ENCODE peak calls at places on chromosome 14, in seven cellular contexts. One of them, this sample, is unnamed.

GRCh38 chr14:55086939-55087338 is 35.5 kb downstream of the MAPK1IP1L start:
- DNase-seq in body of pancreas: no peak
- DNase-seq in endodermal cell: no peak
- DNase-seq in lung: no peak
- DNase-seq in neural progenitor cell: no peak
- DNase-seq in PC-3: no peak
- DNase-seq in CD8-positive, alpha-beta T cell: no peak
- DNase-seq in this sample: no peak

GRCh38 chr14:30034049-30034635 is 106.5 kb upstream of the PRKD1 start:
- DNase-seq in body of pancreas: no peak
- DNase-seq in lung: no peak
- DNase-seq in PC-3: no peak
- DNase-seq in endodermal cell: peak; percentile 53
- DNase-seq in CD8-positive, alpha-beta T cell: no peak
- DNase-seq in neural progenitor cell: peak; percentile 30
- DNase-seq in this sample: no peak

GRCh38 chr14:25680934-25681333 is 631.0 kb upstream of the STXBP6 start:
- DNase-seq in neural progenitor cell: no peak
- DNase-seq in CD8-positive, alpha-beta T cell: no peak
- DNase-seq in PC-3: no peak
- DNase-seq in body of pancreas: no peak
- DNase-seq in endodermal cell: no peak
- DNase-seq in lung: no peak
- DNase-seq in this sample: no peak

GRCh38 chr14:44847910-44848309 is 113.8 kb downstream of the KLHL28 start:
- DNase-seq in CD8-positive, alpha-beta T cell: no peak
- DNase-seq in lung: no peak
- DNase-seq in endodermal cell: no peak
- DNase-seq in PC-3: peak; percentile 44
- DNase-seq in body of pancreas: no peak
- DNase-seq in neural progenitor cell: no peak
- DNase-seq in this sample: no peak

GRCh38 chr14:34113051-34113511 is 162.2 kb upstream of the EGLN3 start:
- DNase-seq in CD8-positive, alpha-beta T cell: no peak
- DNase-seq in neural progenitor cell: no peak
- DNase-seq in lung: no peak
- DNase-seq in PC-3: peak; percentile 91
- DNase-seq in endodermal cell: no peak
- DNase-seq in body of pancreas: no peak
- DNase-seq in this sample: no peak

GRCh38 chr14:94517248-94517640 is 8.0 kb upstream of the SERPINA12 start:
- DNase-seq in lung: no peak
- DNase-seq in neural progenitor cell: no peak
- DNase-seq in CD8-positive, alpha-beta T cell: no peak
- DNase-seq in PC-3: no peak
- DNase-seq in endodermal cell: peak; percentile 49
- DNase-seq in body of pancreas: no peak
- DNase-seq in this sample: no peak

GRCh38 chr14:59768855-59769254 is 101.7 kb downstream of the RTN1 start:
- DNase-seq in neural progenitor cell: no peak
- DNase-seq in CD8-positive, alpha-beta T cell: no peak
- DNase-seq in lung: no peak
- DNase-seq in endodermal cell: no peak
- DNase-seq in PC-3: peak; percentile 30
- DNase-seq in body of pancreas: no peak
- DNase-seq in this sample: no peak

GRCh38 chr14:21734457-21735074 is 60.9 kb upstream of the OR4E1 start:
- DNase-seq in neural progenitor cell: peak; percentile 78
- DNase-seq in body of pancreas: peak; percentile 28
- DNase-seq in CD8-positive, alpha-beta T cell: no peak
- DNase-seq in endodermal cell: no peak
- DNase-seq in lung: no peak
- DNase-seq in PC-3: peak; percentile 81
- DNase-seq in this sample: no peak

GRCh38 chr14:58947816-58948440 is 240.5 kb upstream of the DAAM1 start:
- DNase-seq in CD8-positive, alpha-beta T cell: no peak
- DNase-seq in lung: no peak
- DNase-seq in body of pancreas: no peak
- DNase-seq in endodermal cell: peak; percentile 72
- DNase-seq in PC-3: peak; percentile 40
- DNase-seq in neural progenitor cell: peak; percentile 12
- DNase-seq in this sample: no peak

GRCh38 chr14:61472025-61472672 is 150.8 kb downstream of the PRKCH start:
- DNase-seq in neural progenitor cell: no peak
- DNase-seq in PC-3: peak; percentile 100
- DNase-seq in CD8-positive, alpha-beta T cell: no peak
- DNase-seq in lung: peak; percentile 28
- DNase-seq in body of pancreas: peak; percentile 39
- DNase-seq in endodermal cell: peak; percentile 14
- DNase-seq in this sample: no peak

GRCh38 chr14:95722525-95723190 is 8.7 kb upstream of the TCL1A start:
- DNase-seq in lung: no peak
- DNase-seq in PC-3: peak; percentile 10
- DNase-seq in endodermal cell: no peak
- DNase-seq in neural progenitor cell: no peak
- DNase-seq in CD8-positive, alpha-beta T cell: no peak
- DNase-seq in body of pancreas: no peak
- DNase-seq in this sample: no peak

DNA sequence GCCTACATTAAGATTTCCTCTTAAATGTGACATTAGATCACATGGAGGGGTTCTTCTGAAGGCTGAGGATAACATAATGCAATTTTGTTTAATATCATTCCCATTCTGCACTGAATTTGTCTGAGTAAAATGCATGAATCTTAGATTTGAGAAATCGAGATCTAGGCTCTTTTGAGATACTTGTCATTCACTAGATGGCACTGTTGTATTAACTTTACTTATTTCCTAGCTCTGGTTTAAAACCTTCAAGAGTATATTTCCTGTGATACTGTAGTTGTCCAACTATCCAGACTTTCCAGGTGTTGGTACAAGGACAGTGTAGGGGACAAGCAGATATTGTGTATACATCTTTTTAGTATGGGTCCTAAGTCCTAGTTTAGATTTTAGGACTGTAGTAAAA is 91.7 kb upstream of the SEL1L start:
- DNase-seq in lung: no peak
- DNase-seq in body of pancreas: no peak
- DNase-seq in neural progenitor cell: peak; percentile 57
- DNase-seq in CD8-positive, alpha-beta T cell: no peak
- DNase-seq in PC-3: peak; percentile 55
- DNase-seq in endodermal cell: no peak
- DNase-seq in this sample: no peak
- TF ChIP-seq CTCF in lung: no peak
- TF ChIP-seq CTCF in body of pancreas: peak; percentile 71
- TF ChIP-seq CTCF in neural progenitor cell: peak; percentile 79
- TF ChIP-seq CTCF in CD8-positive, alpha-beta T cell: no peak
- TF ChIP-seq CTCF in PC-3: peak; percentile 72
- TF ChIP-seq CTCF in endodermal cell: peak; percentile 80
- TF ChIP-seq CTCF in this sample: peak; percentile 58

GRCh38 chr14:36580141-36580855 is 2.1 kb downstream of the NKX2-8 start:
- DNase-seq in CD8-positive, alpha-beta T cell: no peak
- DNase-seq in neural progenitor cell: peak; percentile 48
- DNase-seq in lung: no peak
- DNase-seq in PC-3: no peak
- DNase-seq in endodermal cell: no peak
- DNase-seq in body of pancreas: no peak
- DNase-seq in this sample: no peak
- H3K4me1 ChIP-seq in CD8-positive, alpha-beta T cell: no peaks in the 10 kb centered on the region
- H3K4me1 ChIP-seq in neural progenitor cell: peaks cover 36% of the 10 kb centered on the region
- H3K4me1 ChIP-seq in lung: peaks cover 18% of the 10 kb centered on the region
- H3K4me1 ChIP-seq in PC-3: peaks cover 5% of the 10 kb centered on the region
- H3K4me1 ChIP-seq in endodermal cell: peaks cover 4% of the 10 kb centered on the region
- H3K4me1 ChIP-seq in body of pancreas: peaks cover 33% of the 10 kb centered on the region
- H3K4me1 ChIP-seq in this sample: peaks cover 13% of the 10 kb centered on the region

DNA sequence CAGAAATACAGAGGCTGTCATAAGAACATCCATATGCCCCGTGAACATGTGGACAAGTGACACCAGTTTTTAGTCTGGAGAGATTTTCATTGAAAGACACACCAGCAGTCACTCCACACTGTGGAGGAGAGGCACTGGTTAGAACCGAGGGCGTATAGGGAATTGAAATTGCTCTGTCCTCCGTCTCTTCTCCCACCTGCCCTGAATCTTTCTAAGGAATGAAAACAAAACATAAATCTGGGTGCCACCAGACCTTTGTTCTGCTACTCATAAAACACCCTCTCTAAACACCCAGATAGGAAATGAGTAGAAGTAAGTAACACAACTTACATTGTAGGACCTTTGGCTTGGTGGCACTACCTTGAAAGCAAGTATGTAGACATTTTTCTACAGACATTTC is 37.1 kb upstream of the STON2 start:
- DNase-seq in lung: no peak
- DNase-seq in PC-3: no peak
- DNase-seq in body of pancreas: no peak
- DNase-seq in neural progenitor cell: no peak
- DNase-seq in CD8-positive, alpha-beta T cell: no peak
- DNase-seq in endodermal cell: no peak
- DNase-seq in this sample: no peak
- H3K4me3 ChIP-seq in lung: no peak overlapping the region
- H3K4me3 ChIP-seq in PC-3: peak overlapping the region; percentile 72
- H3K4me3 ChIP-seq in body of pancreas: no peak overlapping the region
- H3K4me3 ChIP-seq in neural progenitor cell: no peak overlapping the region
- H3K4me3 ChIP-seq in CD8-positive, alpha-beta T cell: no peak overlapping the region
- H3K4me3 ChIP-seq in endodermal cell: no peak overlapping the region
- H3K4me3 ChIP-seq in this sample: no peak overlapping the region

DNA sequence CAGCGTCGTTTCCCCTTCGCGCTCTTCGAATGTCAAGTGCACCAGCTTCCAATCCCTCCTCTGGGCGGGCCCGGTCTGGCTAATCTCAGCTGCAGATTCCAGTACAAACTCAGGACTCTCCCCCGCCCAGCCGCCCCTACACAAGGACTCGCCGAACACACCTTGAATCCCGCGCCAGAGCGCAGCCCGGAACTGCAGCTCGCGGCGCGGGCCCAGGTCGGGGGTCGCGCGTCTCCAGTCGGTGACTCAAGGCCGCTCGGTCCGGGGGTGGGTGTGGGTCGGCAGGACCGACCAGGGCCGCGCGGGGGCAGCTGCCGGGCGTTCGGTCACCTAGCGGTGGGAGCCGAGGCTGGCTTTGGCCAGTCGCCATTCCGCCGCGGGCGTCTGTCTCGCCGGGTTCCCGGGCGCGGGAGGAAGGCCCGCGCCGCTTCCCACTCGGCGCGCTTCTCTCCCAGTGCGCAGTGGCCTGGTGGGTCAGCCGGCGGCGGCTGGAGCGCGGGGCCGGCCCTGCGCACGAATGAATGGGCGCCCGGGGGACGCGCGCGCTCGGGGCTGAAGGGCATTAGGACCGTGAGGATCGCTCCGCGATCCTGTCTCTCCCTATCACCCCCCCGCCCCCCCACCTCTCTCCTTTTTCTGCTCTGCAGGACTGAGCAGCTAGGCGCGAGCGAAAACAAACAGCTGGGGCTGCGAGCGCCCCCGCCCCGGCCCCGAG is at the start of gene GALNT16:
- DNase-seq in body of pancreas: peak; percentile 21
- DNase-seq in neural progenitor cell: peak; percentile 86
- DNase-seq in endodermal cell: peak; percentile 87
- DNase-seq in CD8-positive, alpha-beta T cell: no peak
- DNase-seq in lung: no peak
- DNase-seq in PC-3: no peak
- DNase-seq in this sample: no peak
- TF ChIP-seq CTCF in body of pancreas: peak; percentile 25
- TF ChIP-seq CTCF in neural progenitor cell: peak; percentile 58
- TF ChIP-seq CTCF in endodermal cell: peak; percentile 81
- TF ChIP-seq CTCF in CD8-positive, alpha-beta T cell: no peak
- TF ChIP-seq CTCF in lung: no peak
- TF ChIP-seq CTCF in PC-3: peak; percentile 9
- TF ChIP-seq CTCF in this sample: peak; percentile 34

GRCh38 chr14:105481886-105482454 is 4.7 kb upstream of the CRIP1 start:
- DNase-seq in lung: peak; percentile 94
- DNase-seq in CD8-positive, alpha-beta T cell: peak; percentile 90
- DNase-seq in PC-3: peak; percentile 96
- DNase-seq in body of pancreas: peak; percentile 98
- DNase-seq in neural progenitor cell: peak; percentile 88
- DNase-seq in endodermal cell: peak; percentile 92
- DNase-seq in this sample: peak; percentile 99
- H3K4me1 ChIP-seq in lung: peaks cover 37% of the 10 kb centered on the region
- H3K4me1 ChIP-seq in CD8-positive, alpha-beta T cell: peaks cover 88% of the 10 kb centered on the region
- H3K4me1 ChIP-seq in PC-3: peaks cover 39% of the 10 kb centered on the region
- H3K4me1 ChIP-seq in body of pancreas: peaks cover 72% of the 10 kb centered on the region
- H3K4me1 ChIP-seq in neural progenitor cell: peaks cover 33% of the 10 kb centered on the region
- H3K4me1 ChIP-seq in endodermal cell: peaks cover 9% of the 10 kb centered on the region
- H3K4me1 ChIP-seq in this sample: peaks cover 32% of the 10 kb centered on the region

GRCh38 chr14:76947078-76947837 is 81.2 kb downstream of the IRF2BPL start:
- DNase-seq in body of pancreas: peak; percentile 96
- DNase-seq in PC-3: peak; percentile 92
- DNase-seq in lung: peak; percentile 88
- DNase-seq in CD8-positive, alpha-beta T cell: peak; percentile 57
- DNase-seq in neural progenitor cell: peak; percentile 96
- DNase-seq in endodermal cell: peak; percentile 97
- DNase-seq in this sample: peak; percentile 71

GRCh38 chr14:76948976-76949375 is 79.5 kb downstream of the IRF2BPL start:
- DNase-seq in CD8-positive, alpha-beta T cell: no peak
- DNase-seq in body of pancreas: no peak
- DNase-seq in endodermal cell: no peak
- DNase-seq in lung: no peak
- DNase-seq in neural progenitor cell: no peak
- DNase-seq in PC-3: no peak
- DNase-seq in this sample: no peak

GRCh38 chr14:76947838-76948184 is 80.7 kb downstream of the IRF2BPL start:
- DNase-seq in PC-3: no peak
- DNase-seq in endodermal cell: no peak
- DNase-seq in neural progenitor cell: no peak
- DNase-seq in CD8-positive, alpha-beta T cell: no peak
- DNase-seq in lung: no peak
- DNase-seq in body of pancreas: no peak
- DNase-seq in this sample: no peak

GRCh38 chr14:76946753-76947077 is 81.8 kb downstream of the IRF2BPL start:
- DNase-seq in endodermal cell: no peak
- DNase-seq in CD8-positive, alpha-beta T cell: no peak
- DNase-seq in body of pancreas: no peak
- DNase-seq in neural progenitor cell: no peak
- DNase-seq in PC-3: no peak
- DNase-seq in lung: no peak
- DNase-seq in this sample: no peak

DNA sequence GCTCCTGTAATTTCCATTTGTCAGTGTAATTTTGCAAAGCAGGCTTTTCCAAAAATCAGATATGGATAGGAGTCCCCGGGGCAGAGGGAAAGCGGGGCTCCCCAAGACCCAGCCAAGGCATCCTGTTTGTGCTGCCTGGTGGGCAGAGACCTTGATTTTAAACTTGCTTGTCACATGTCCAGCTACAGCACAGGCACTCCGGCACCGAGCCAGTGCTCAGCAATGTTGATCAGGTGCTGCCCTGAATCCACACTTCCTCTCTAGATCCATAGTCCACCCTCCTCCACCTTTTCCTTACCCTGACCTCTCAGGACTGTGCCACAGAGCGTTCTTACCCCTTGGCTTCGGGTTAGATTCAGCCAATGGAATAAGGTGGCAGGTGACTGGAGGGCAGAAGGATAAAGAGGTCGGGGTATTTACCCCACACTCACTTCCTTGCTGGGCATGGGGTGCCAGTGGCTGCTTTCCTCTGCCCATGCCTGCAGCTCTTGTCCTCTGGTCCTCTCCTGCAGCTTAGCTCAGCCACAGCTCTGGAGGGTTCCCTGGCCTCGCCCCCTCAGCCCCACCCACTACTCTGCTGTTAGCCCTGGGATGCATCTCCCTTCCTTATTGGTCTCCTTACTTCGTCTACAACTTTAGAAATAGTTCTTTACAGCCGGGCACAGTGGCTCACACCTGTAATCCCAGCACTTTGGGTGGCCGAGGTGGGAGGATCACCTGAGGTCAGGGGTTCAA is 80.1 kb downstream of the IRF2BPL start:
- DNase-seq in lung: no peak
- DNase-seq in CD8-positive, alpha-beta T cell: no peak
- DNase-seq in body of pancreas: peak; percentile 49
- DNase-seq in PC-3: no peak
- DNase-seq in endodermal cell: peak; percentile 70
- DNase-seq in neural progenitor cell: no peak
- DNase-seq in this sample: no peak
- H3K4me3 ChIP-seq in lung: no peak overlapping the region
- H3K4me3 ChIP-seq in CD8-positive, alpha-beta T cell: no peak overlapping the region
- H3K4me3 ChIP-seq in body of pancreas: no peak overlapping the region
- H3K4me3 ChIP-seq in PC-3: no peak overlapping the region
- H3K4me3 ChIP-seq in endodermal cell: no peak overlapping the region
- H3K4me3 ChIP-seq in neural progenitor cell: no peak overlapping the region
- H3K4me3 ChIP-seq in this sample: no peak overlapping the region